ENCODE peak calls at places on chromosomes 12 and 14, in four cellular contexts. X, J, O and B are unnamed samples.

GRCh38 chr14:51491776-51492175 is 159.9 kb upstream of the FRMD6 start:
- DNase-seq in O (no peak), X (no peak), J (no peak), B (no peak)

GRCh38 chr12:54390668-54391551 is 6.4 kb upstream of the ZNF385A start:
- DNase-seq in O (peak; percentile 82), X (peak; percentile 64), J (no peak), B (peak; percentile 91)

GRCh38 chr12:47828008-47828966 is 8.6 kb upstream of the HDAC7 start:
- DNase-seq in O (no peak), J (no peak), X (no peak), B (no peak)

GRCh38 chr14:81837304-81837703 is 303.7 kb upstream of the SEL1L start:
- DNase-seq in X (no peak), O (no peak), J (no peak), B (no peak)

GRCh38 chr14:45034730-45035129 is 49.2 kb upstream of the PRPF39 start:
- DNase-seq in O (no peak), J (no peak), X (no peak), B (no peak)

GRCh38 chr12:50101663-50102062 is 2.1 kb upstream of the GPD1 start:
- DNase-seq in X (no peak), J (no peak), O (peak; percentile 45), B (no peak)

GRCh38 chr12:116372815-116373214 is 95.3 kb upstream of the MED13L start:
- DNase-seq in X (no peak), O (no peak), J (no peak), B (no peak)

GRCh38 chr14:69351385-69351784 is 46.7 kb downstream of the ERH start:
- DNase-seq in X (peak; percentile 18), J (no peak), O (peak; percentile 12), B (no peak)

GRCh38 chr14:31567651-31568050 is 6.4 kb downstream of the NUBPL start:
- DNase-seq in O (peak; percentile 37), X (no peak), J (no peak), B (no peak)

GRCh38 chr12:12608557-12608957 is 3.1 kb upstream of the CREBL2 start:
- DNase-seq in J (no peak), O (peak; percentile 63), X (peak; percentile 69), B (peak; percentile 63)

GRCh38 chr12:125140239-125140917 is 75.1 kb downstream of the AACS start:
- DNase-seq in J (no peak), O (no peak), X (no peak), B (no peak)

GRCh38 chr12:62640910-62641448 is 174.4 kb downstream of the MON2 start:
- DNase-seq in J (no peak), X (peak; percentile 80), O (no peak), B (peak; percentile 76)

GRCh38 chr12:7113389-7113871 is 4.4 kb upstream of the C1RL start:
- DNase-seq in O (peak; percentile 45), J (no peak), X (peak; percentile 72), B (peak; percentile 77)

GRCh38 chr14:53152909-53153701 is at the start of gene DDHD1:
- DNase-seq in X (peak; percentile 96), O (peak; percentile 69), J (peak; percentile 52), B (peak; percentile 94)

GRCh38 chr14:90518941-90519256 is 122.1 kb downstream of the CALM1 start:
- DNase-seq in O (peak; percentile 32), J (no peak), X (peak; percentile 53), B (peak; percentile 72)
- TF ChIP-seq CTCF in O (peak; percentile 40), J (peak; percentile 17), X (peak; percentile 61), B (peak; percentile 54)

GRCh38 chr12:94748726-94749421 is 98.5 kb upstream of the TMCC3 start:
- DNase-seq in X (no peak), J (no peak), O (no peak), B (no peak)

GRCh38 chr12:94753071-94753779 is 102.9 kb upstream of the TMCC3 start:
- DNase-seq in J (peak; percentile 28), O (peak; percentile 77), X (no peak), B (no peak)

GRCh38 chr12:94750891-94751290 is 100.5 kb upstream of the TMCC3 start:
- DNase-seq in J (no peak), X (no peak), O (no peak), B (no peak)

GRCh38 chr12:94749890-94750289 is 99.5 kb upstream of the TMCC3 start:
- DNase-seq in O (peak; percentile 66), J (no peak), X (no peak), B (no peak)

GRCh38 chr12:94754653-94755052 is 104.3 kb upstream of the TMCC3 start:
- DNase-seq in J (no peak), O (no peak), X (no peak), B (no peak)
- TF ChIP-seq CTCF in J (no peak), O (peak; percentile 25), X (no peak), B (no peak)

DNA sequence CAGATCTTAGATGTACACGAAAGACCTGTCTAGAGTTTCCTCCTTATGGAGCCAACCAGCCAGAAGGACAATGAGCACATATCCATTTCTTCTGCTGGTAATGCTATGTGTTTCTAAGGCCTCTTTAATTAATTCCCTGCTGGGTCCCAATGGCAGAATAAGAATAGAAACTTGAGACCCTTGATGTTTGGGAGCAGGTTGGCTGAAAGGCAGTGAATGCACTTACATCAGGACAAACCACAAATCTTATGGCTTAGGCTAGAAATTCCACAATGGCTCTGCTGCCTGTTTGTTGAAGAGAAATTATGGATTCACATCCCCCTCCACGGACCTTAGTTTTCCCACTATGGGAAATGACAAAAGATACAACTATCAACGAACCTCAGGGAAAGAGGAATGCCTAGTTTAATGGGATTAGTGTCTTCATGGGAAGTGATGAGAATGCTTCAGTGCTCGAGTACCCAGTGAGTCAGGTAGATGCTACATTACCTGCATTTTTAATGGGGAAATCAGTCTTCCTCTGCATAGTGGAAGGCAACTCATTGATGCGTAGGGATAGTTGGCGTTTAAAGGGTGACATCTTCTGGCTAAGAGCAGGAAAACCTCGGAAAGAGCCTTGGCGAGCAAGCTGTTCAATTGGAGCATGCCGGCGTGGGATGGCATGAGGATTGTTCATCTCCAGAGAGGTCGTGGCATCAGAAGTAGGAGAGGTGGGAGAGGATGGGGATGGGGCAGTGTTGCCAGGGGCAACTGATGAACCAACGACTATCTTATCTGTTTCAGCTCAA is 46.5 kb downstream of the PAPLN start:
- DNase-seq in J (no peak), O (peak; percentile 42), X (no peak), B (no peak)
- TF ChIP-seq CTCF in J (peak; percentile 32), O (peak; percentile 48), X (no peak), B (no peak)

GRCh38 chr12:90953956-90954421 is 987 bp downstream of the CCER1 start:
- DNase-seq in J (no peak), O (no peak), X (peak; percentile 70), B (no peak)
- TF ChIP-seq CTCF in J (no peak), O (peak; percentile 18), X (peak; percentile 64), B (no peak)

DNA sequence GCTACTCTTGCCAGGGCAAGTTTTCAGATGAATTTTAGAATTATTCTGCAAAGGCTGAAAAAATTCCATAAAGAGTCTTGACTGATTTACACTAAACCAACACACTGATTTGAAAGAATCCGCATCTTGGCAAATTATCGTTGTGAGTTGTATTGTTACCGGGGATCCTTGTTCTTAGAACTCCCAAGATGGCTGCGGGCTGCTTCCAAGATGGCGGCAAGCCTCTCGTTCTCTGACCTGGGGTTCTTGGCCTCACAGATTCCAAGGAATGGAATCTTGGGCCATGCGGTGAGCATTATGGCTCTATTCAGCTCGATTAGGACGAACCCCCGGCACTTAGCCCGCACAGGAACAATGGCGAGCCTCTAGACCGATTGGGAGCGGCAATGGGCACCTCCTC is 132.5 kb downstream of the ZNF664 start:
- DNase-seq in J (no peak), X (no peak), O (no peak), B (no peak)
- TF ChIP-seq CTCF in J (no peak), X (no peak), O (no peak), B (no peak)

DNA sequence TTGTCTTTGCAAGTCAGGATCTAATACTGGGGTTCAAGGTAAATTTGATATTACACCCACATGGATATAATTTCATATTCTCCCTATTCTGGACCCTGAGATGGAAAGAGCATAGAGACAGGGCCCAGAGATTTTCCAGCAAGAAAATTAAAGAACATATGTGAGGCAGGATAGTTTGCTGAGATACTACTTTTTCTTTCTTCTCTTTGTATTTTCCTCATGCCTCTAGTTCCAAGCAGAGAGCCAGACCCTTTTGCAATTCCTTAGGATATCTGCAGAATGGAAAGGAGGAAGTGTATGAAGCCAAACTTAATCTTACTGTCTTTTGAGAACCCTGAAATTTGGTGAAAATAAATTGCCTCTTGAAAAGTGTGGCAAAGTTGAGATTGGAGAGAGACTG is 34.0 kb upstream of the RNASE3 start:
- DNase-seq in J (no peak), X (no peak), O (no peak), B (no peak)
- TF ChIP-seq CTCF in J (no peak), X (no peak), O (no peak), B (no peak)